ENCODE peak calls at places on chromosomes 11 and 22, in five cellular contexts. H is non-pigmented ciliary epithelial cell; Q is IMR-90; W is fibroblast of the aortic adventitia; P is naive thymus-derived CD4-positive, alpha-beta T cell. U is an unnamed sample.

GRCh38 chr11:28981331-28981865 is 873.2 kb downstream of the METTL15 start:
- DNase-seq in Q (peak), W (peak), P (no peak), H (no peak), U (no peak)

GRCh38 chr11:125022551-125022950 is 40.6 kb upstream of the SLC37A2 start:
- DNase-seq in W (peak), Q (peak), P (no peak), H (no peak), U (no peak)

GRCh38 chr11:17581036-17581731 is 34.1 kb downstream of the OTOG start:
- DNase-seq in W (no peak), P (no peak), H (no peak), Q (no peak), U (no peak)

GRCh38 chr11:94028436-94028835 is 7.3 kb downstream of the HEPHL1 start:
- DNase-seq in W (peak), H (peak), Q (peak), P (no peak), U (peak)

GRCh38 chr11:109329716-109330115 is 92.3 kb upstream of the C11orf87 start:
- DNase-seq in W (no peak), Q (no peak), P (no peak), H (no peak), U (no peak)

GRCh38 chr11:75365711-75366181 is 14.3 kb upstream of the ARRB1 start:
- DNase-seq in P (no peak), H (peak), Q (peak), W (peak), U (no peak)

GRCh38 chr11:68312780-68313573 is 586 bp downstream of the LRP5 start:
- DNase-seq in H (no peak), Q (no peak), W (no peak), P (no peak), U (no peak)

GRCh38 chr11:58659910-58660570 is 37.6 kb downstream of the CNTF start:
- DNase-seq in Q (no peak), H (no peak), P (no peak), W (no peak), U (no peak)

GRCh38 chr22:30444632-30445437 is 19.3 kb downstream of the MTFP1 start:
- DNase-seq in Q (peak), P (no peak), W (peak), H (no peak), U (no peak)

GRCh38 chr11:112751312-112751711 is 209.9 kb upstream of the NCAM1 start:
- DNase-seq in H (no peak), P (no peak), Q (no peak), W (no peak), U (no peak)

GRCh38 chr11:45208135-45208534 is 61.7 kb downstream of the PRDM11 start:
- DNase-seq in Q (no peak), P (no peak), H (no peak), W (no peak), U (no peak)

GRCh38 chr11:48055292-48056132 is 75.2 kb downstream of the PTPRJ start:
- DNase-seq in Q (peak), W (peak), P (no peak), H (peak), U (no peak)

GRCh38 chr22:37032535-37033460 is 13.3 kb downstream of the MPST start:
- DNase-seq in P (no peak), H (no peak), W (peak), Q (peak), U (peak)

GRCh38 chr11:11441516-11441915 is 88.5 kb upstream of the CSNK2A3 start:
- DNase-seq in Q (no peak), W (no peak), P (no peak), H (no peak), U (no peak)

GRCh38 chr11:68396526-68396925 is 64.0 kb upstream of the PPP6R3 start:
- DNase-seq in Q (no peak), W (no peak), H (no peak), P (no peak), U (no peak)

GRCh38 chr11:1153951-1154487 is 3.7 kb upstream of the MUC5AC start:
- DNase-seq in H (peak), Q (peak), P (no peak), W (peak), U (no peak)

GRCh38 chr11:68373189-68373809 is 60.9 kb downstream of the LRP5 start:
- DNase-seq in H (no peak), W (peak), Q (peak), P (no peak), U (no peak)

GRCh38 chr11:94871491-94872185 is 101.7 kb downstream of the CWC15 start:
- DNase-seq in H (no peak), W (no peak), P (no peak), Q (no peak), U (no peak)

GRCh38 chr11:60563553-60564235 is 48.5 kb downstream of the MS4A13 start:
- DNase-seq in W (peak), Q (no peak), H (no peak), P (no peak), U (no peak)

GRCh38 chr22:40182231-40182835 is 4.6 kb downstream of the TNRC6B start:
- DNase-seq in H (no peak), W (peak), Q (no peak), P (no peak), U (no peak)

GRCh38 chr11:118060879-118061278 is 16.0 kb upstream of the TMPRSS4 start:
- DNase-seq in P (no peak), Q (no peak), H (no peak), W (no peak), U (no peak)

GRCh38 chr22:45832959-45833580 is 143.9 kb downstream of the WNT7B start:
- DNase-seq in Q (no peak), H (no peak), P (no peak), W (no peak), U (no peak)

GRCh38 chr22:32206774-32207758 is 2.2 kb upstream of the RFPL2 start:
- DNase-seq in H (no peak), W (peak), P (no peak), Q (no peak), U (no peak)

U was measured in keratinocyte.